ENCODE peak calls at places on chromosome 14, in six cellular contexts. Q, Z, E, D, F and J are unnamed samples.
A peak's percentile ranks its signal among the peaks of the same experiment; 100 is the strongest.

GRCh38 chr14:36505193-36505815 is 14.7 kb downstream of the NKX2-1 start:
- DNase-seq in D (no peak), Q (peak; percentile 64), F (peak; percentile 26), E (no peak), Z (no peak), J (no peak)

GRCh38 chr14:100887728-100888335 is 15.7 kb downstream of the RTL1 start:
- DNase-seq in Z (no peak), Q (no peak), D (no peak), F (no peak), E (no peak), J (no peak)

GRCh38 chr14:48536318-48536717 is 860.9 kb upstream of the MDGA2 start:
- DNase-seq in F (peak; percentile 86), Z (no peak), D (peak; percentile 3), E (peak; percentile 56), Q (peak; percentile 82), J (no peak)

GRCh38 chr14:23657959-23658470 is 21.9 kb downstream of the DHRS2 start:
- DNase-seq in D (no peak), F (no peak), Z (no peak), E (no peak), Q (no peak), J (no peak)

GRCh38 chr14:29858299-29858698 is 69.3 kb downstream of the PRKD1 start:
- DNase-seq in E (no peak), Z (no peak), Q (no peak), D (no peak), F (no peak), J (no peak)

GRCh38 chr14:64549805-64550538 is at the start of gene PPP1R36:
- DNase-seq in Z (peak; percentile 30), Q (peak; percentile 42), E (peak; percentile 74), D (no peak), F (peak; percentile 62), J (no peak)

GRCh38 chr14:104386281-104386841 is 193.2 kb upstream of the C14orf180 start:
- DNase-seq in F (no peak), E (no peak), Q (peak; percentile 30), D (no peak), Z (no peak), J (no peak)

GRCh38 chr14:72752034-72752412 is 141.9 kb downstream of the DPF3 start:
- DNase-seq in E (no peak), Q (no peak), D (no peak), F (no peak), Z (no peak), J (no peak)

GRCh38 chr14:72451081-72451972 is 442.6 kb downstream of the DPF3 start:
- DNase-seq in E (no peak), D (peak; percentile 12), Z (peak; percentile 38), Q (no peak), F (peak; percentile 34), J (no peak)

GRCh38 chr14:79708991-79709390 is 502.3 kb downstream of the DIO2 start:
- DNase-seq in D (no peak), E (no peak), Z (peak; percentile 18), F (peak; percentile 40), Q (no peak), J (peak; percentile 64)

GRCh38 chr14:95516554-95517209 is at the start of gene SYNE3:
- DNase-seq in Z (no peak), F (no peak), Q (no peak), D (no peak), E (peak; percentile 58), J (no peak)

GRCh38 chr14:92373336-92373735 is 50.4 kb downstream of the SLC24A4 start:
- DNase-seq in Q (no peak), F (no peak), D (no peak), Z (no peak), E (no peak), J (no peak)

GRCh38 chr14:40386433-40386832 is 954.2 kb upstream of the FBXO33 start:
- DNase-seq in D (no peak), F (no peak), E (no peak), Q (no peak), Z (no peak), J (no peak)

GRCh38 chr14:71460091-71460490 is 472.1 kb upstream of the RGS6 start:
- DNase-seq in Z (no peak), D (no peak), E (no peak), Q (no peak), F (no peak), J (no peak)

GRCh38 chr14:22282429-22282828 is 306.6 kb downstream of the DAD1 start:
- DNase-seq in D (no peak), E (no peak), F (no peak), Q (no peak), Z (no peak), J (no peak)

GRCh38 chr14:35712466-35712865 is 96.6 kb downstream of the RALGAPA1 start:
- DNase-seq in Q (no peak), D (no peak), E (no peak), Z (no peak), F (peak; percentile 11), J (no peak)

GRCh38 chr14:72594099-72594901 is 299.6 kb downstream of the DPF3 start:
- DNase-seq in E (no peak), F (no peak), D (no peak), Q (no peak), Z (no peak), J (no peak)

GRCh38 chr14:36430662-36431084 is 89.4 kb downstream of the NKX2-1 start:
- DNase-seq in D (no peak), E (no peak), Q (no peak), F (no peak), Z (no peak), J (no peak)

GRCh38 chr14:65478596-65478995 is 66.1 kb downstream of the FUT8 start:
- DNase-seq in D (no peak), E (no peak), F (no peak), Z (peak; percentile 31), Q (no peak), J (peak; percentile 10)

GRCh38 chr14:89015016-89015415 is 190.6 kb downstream of the TTC8 start:
- DNase-seq in E (no peak), D (no peak), Z (no peak), F (no peak), Q (no peak), J (no peak)

GRCh38 chr14:72830786-72831583 is 62.9 kb downstream of the DPF3 start:
- DNase-seq in Q (no peak), Z (no peak), F (no peak), D (peak; percentile 9), E (no peak), J (no peak)

GRCh38 chr14:87794566-87794965 is 198.4 kb downstream of the GALC start:
- DNase-seq in E (no peak), F (no peak), Q (no peak), Z (no peak), D (no peak), J (no peak)

GRCh38 chr14:36478782-36479181 is 41.2 kb downstream of the NKX2-1 start:
- DNase-seq in Q (no peak), D (no peak), F (no peak), Z (no peak), E (no peak), J (no peak)

GRCh38 chr14:74503973-74504335 is 10.4 kb downstream of the ISCA2 start:
- DNase-seq in D (no peak), E (no peak), Z (no peak), F (no peak), Q (no peak), J (no peak)

GRCh38 chr14:74504412-74504811 is 10.8 kb downstream of the ISCA2 start:
- DNase-seq in F (no peak), Q (no peak), D (no peak), Z (no peak), E (no peak), J (no peak)

GRCh38 chr14:74502236-74503019 is 8.9 kb downstream of the ISCA2 start:
- DNase-seq in D (no peak), E (no peak), Q (peak; percentile 69), F (peak; percentile 82), Z (peak; percentile 65), J (peak; percentile 45)

GRCh38 chr14:74504874-74505617 is 11.5 kb downstream of the ISCA2 start:
- DNase-seq in E (no peak), Z (no peak), F (no peak), D (no peak), Q (no peak), J (no peak)

GRCh38 chr14:74503256-74503972 is 9.8 kb downstream of the ISCA2 start:
- DNase-seq in Z (no peak), E (no peak), F (no peak), Q (no peak), D (no peak), J (no peak)
- H2BK15ac ChIP-seq in Z (peak overlapping the region; percentile 17), E (no peak overlapping the region), F (no peak overlapping the region), Q (no peak overlapping the region), D (no peak overlapping the region), J (no peak overlapping the region)

GRCh38 chr14:68637106-68638021 is 155.5 kb downstream of the ZFP36L1 start:
- DNase-seq in E (peak; percentile 26), Z (peak; percentile 75), Q (no peak), F (no peak), D (no peak), J (peak; percentile 58)
- H3K18ac ChIP-seq in E (no peak overlapping the region), Z (peak overlapping the region; percentile 98), Q (no peak overlapping the region), F (no peak overlapping the region), D (peak overlapping the region; percentile 32), J (peak overlapping the region; percentile 92)

DNA sequence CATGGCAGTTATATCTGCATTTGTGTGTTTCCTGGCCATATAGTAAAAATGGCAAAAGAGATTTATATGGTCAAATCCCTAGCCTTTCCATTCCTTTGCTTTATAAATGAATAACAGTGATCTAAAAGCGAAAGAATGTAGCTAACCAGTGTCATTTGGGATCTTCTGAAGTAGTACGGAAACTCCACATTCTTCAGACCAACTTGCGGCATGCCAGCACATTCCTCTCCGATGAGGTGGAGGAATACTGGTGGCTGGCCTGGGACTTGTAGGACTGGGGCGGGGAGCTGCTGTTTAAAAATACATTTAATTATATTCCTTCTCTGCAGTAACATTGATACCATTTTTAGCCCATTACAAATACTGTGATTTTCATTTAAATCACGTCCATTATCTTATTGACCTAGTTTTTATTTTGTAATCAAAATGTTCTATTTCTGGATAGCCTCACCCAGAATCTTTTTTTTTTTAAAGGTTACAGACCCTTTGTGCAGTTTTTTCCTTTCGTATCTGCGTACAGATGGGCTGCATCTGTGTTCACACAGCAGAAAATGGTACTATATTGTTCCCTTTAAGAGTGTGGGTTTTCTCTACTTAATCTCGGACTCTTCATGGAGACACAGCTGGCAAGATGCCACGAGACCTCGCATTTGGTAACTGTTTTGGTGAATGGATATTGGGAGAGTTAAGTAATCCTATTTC is 85.4 kb downstream of the SAMD4A start:
- DNase-seq in Q (peak; percentile 87), E (no peak), F (peak; percentile 99), D (peak; percentile 53), Z (peak; percentile 100), J (peak; percentile 100)
- H3K9ac ChIP-seq in Q (peak overlapping the region; percentile 54), E (no peak overlapping the region), F (no peak overlapping the region), D (no peak overlapping the region), Z (peak overlapping the region; percentile 93), J (peak overlapping the region; percentile 61)

DNA sequence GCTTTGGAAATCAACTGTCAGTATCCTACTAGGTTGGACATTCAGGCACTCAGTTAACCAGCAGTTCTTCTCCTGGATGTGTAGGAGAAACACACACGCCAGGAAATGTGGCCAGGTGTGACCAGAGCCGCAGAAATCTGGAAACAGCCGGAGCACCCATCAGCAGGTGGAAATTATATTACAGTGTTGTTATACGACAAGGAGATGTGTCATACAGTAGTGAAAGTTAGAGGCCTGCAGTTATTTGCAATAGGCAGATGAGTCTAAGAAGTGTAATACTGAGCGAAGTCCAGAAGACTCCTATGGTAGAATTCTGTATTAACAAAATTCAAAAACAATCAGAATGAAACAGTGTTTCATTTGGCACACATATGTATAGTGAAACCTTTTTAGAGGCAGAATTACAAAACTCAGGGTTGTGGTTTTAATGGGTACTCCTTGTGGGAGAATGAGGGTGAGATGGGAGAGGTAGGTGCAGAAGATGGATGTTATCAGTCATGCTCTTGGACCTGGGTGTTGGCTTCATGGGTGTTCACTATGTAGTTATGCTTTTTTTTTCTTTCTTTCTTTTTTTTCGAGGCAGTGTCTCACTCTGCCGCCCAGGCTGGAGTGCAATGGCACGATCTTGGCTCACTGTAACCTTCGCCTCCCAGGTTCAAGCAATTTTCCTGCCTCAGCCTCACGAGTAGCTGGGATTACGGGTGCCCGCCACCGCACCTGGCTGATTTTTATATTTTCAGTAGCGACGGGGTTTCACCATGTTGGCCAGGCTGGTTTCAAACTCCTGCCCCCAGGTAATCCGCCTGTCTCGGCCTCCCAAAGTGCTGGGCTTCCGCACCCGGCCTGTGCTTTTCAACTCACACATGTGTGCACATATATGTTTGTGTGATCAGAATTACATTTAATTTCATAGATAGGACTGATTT is 39.2 kb upstream of the AMN start:
- DNase-seq in D (no peak), Z (no peak), F (no peak), E (no peak), Q (no peak), J (no peak)
- H2BK15ac ChIP-seq in D (no peak overlapping the region), Z (no peak overlapping the region), F (no peak overlapping the region), E (no peak overlapping the region), Q (no peak overlapping the region), J (no peak overlapping the region)